ENCODE peak calls at places on chromosomes 1 and 21, in six cellular contexts. P, E, I, W, H and N are unnamed samples. For H3K4me1, the result is how much of the 10 kb centered on the place peaks cover.

GRCh38 chr1:20279507-20279906 is 11.2 kb upstream of the VWA5B1 start:
- DNase-seq in P (no peak), E (no peak), I (no peak), W (no peak), H (no peak), N (no peak)

GRCh38 chr1:163885510-163885909 is 563.8 kb downstream of the NUF2 start:
- DNase-seq in P (no peak), E (no peak), I (no peak), W (no peak), H (no peak), N (no peak)

GRCh38 chr1:236150291-236150940 is 8.1 kb downstream of the GPR137B start:
- DNase-seq in P (no peak), E (no peak), I (no peak), W (no peak), H (no peak), N (no peak)

GRCh38 chr1:163980391-163980790 is 578.6 kb upstream of the PBX1 start:
- DNase-seq in P (no peak), E (no peak), I (no peak), W (no peak), H (no peak), N (no peak)

GRCh38 chr1:218347713-218348627 is 2.8 kb downstream of the TGFB2 start:
- DNase-seq in P (no peak), E (no peak), I (no peak), W (no peak), H (no peak), N (no peak)

GRCh38 chr21:18138507-18138906 is 106.1 kb upstream of the CHODL start:
- DNase-seq in P (no peak), E (no peak), I (no peak), W (no peak), H (no peak), N (no peak)

GRCh38 chr1:179923044-179923443 is 31.6 kb upstream of the CEP350 start:
- DNase-seq in P (no peak), E (no peak), I (no peak), W (no peak), H (no peak), N (no peak)

GRCh38 chr1:29624320-29624719 is 388.0 kb downstream of the PTPRU start:
- DNase-seq in P (no peak), E (no peak), I (no peak), W (no peak), H (no peak), N (no peak)

GRCh38 chr21:42581676-42582371 is 68.2 kb downstream of the SLC37A1 start:
- DNase-seq in P (no peak), E (no peak), I (no peak), W (no peak), H (no peak), N (no peak)

GRCh38 chr1:60149254-60149653 is 75.7 kb upstream of the C1orf87 start:
- DNase-seq in P (no peak), E (no peak), I (no peak), W (peak), H (no peak), N (no peak)

GRCh38 chr1:226557424-226557823 is 8.9 kb downstream of the STUM start:
- DNase-seq in P (no peak), E (no peak), I (no peak), W (no peak), H (no peak), N (no peak)

GRCh38 chr1:239987103-239987745 is 104.5 kb upstream of the FMN2 start:
- DNase-seq in P (peak), E (no peak), I (peak), W (no peak), H (peak), N (no peak)

GRCh38 chr1:153357853-153358690 is at the start of gene S100A9:
- DNase-seq in P (no peak), E (no peak), I (no peak), W (no peak), H (no peak), N (no peak)

GRCh38 chr1:192159769-192160168 is 1.5 kb downstream of the RGS18 start:
- DNase-seq in P (no peak), E (no peak), I (no peak), W (no peak), H (no peak), N (no peak)

GRCh38 chr1:2213576-2214505 is 14.3 kb upstream of the SKI start:
- DNase-seq in P (no peak), E (no peak), I (no peak), W (no peak), H (no peak), N (no peak)

GRCh38 chr1:16251381-16251780 is 14.4 kb upstream of the CPLANE2 start:
- DNase-seq in P (no peak), E (no peak), I (no peak), W (no peak), H (no peak), N (no peak)

GRCh38 chr1:38037481-38037939 is 9.1 kb downstream of the POU3F1 start:
- DNase-seq in P (no peak), E (no peak), I (no peak), W (peak), H (peak), N (no peak)

GRCh38 chr21:25752389-25752788 is 17.6 kb downstream of the GABPA start:
- DNase-seq in P (no peak), E (no peak), I (no peak), W (no peak), H (no peak), N (no peak)

GRCh38 chr1:234231061-234231892 is 142.0 kb upstream of the COA6 start:
- DNase-seq in P (no peak), E (no peak), I (no peak), W (no peak), H (peak), N (no peak)

GRCh38 chr1:15299811-15300210 is 52.8 kb downstream of the FHAD1 start:
- DNase-seq in P (no peak), E (no peak), I (no peak), W (no peak), H (no peak), N (no peak)

GRCh38 chr1:19425643-19426245 is 59.6 kb downstream of the CAPZB start:
- DNase-seq in P (no peak), E (no peak), I (peak), W (no peak), H (no peak), N (no peak)

GRCh38 chr1:43493661-43494450 is 36.8 kb upstream of the PTPRF start:
- DNase-seq in P (no peak), E (no peak), I (peak), W (no peak), H (no peak), N (no peak)

GRCh38 chr1:53367503-53368313 is 39.8 kb upstream of the LRP8 start:
- DNase-seq in P (no peak), E (peak), I (no peak), W (peak), H (peak), N (no peak)

GRCh38 chr1:36400825-36401601 is 3.3 kb upstream of the LSM10 start:
- DNase-seq in P (peak), E (no peak), I (peak), W (no peak), H (peak), N (no peak)

GRCh38 chr1:203378529-203379271 is 27.8 kb upstream of the FMOD start:
- DNase-seq in P (no peak), E (no peak), I (no peak), W (no peak), H (no peak), N (no peak)

GRCh38 chr1:85583355-85584263 is 3.0 kb downstream of the CCN1 start:
- DNase-seq in P (no peak), E (no peak), I (no peak), W (no peak), H (no peak), N (peak)

GRCh38 chr1:30847358-30847972 is 61.1 kb downstream of the SDC3 start:
- DNase-seq in P (no peak), E (no peak), I (peak), W (no peak), H (peak), N (no peak)

GRCh38 chr1:224498574-224499170 is 64.1 kb upstream of the WDR26 start:
- DNase-seq in P (no peak), E (no peak), I (no peak), W (no peak), H (no peak), N (peak)

GRCh38 chr21:45290948-45291612 is 3.4 kb upstream of the POFUT2 start:
- DNase-seq in P (no peak), E (no peak), I (no peak), W (peak), H (no peak), N (no peak)

GRCh38 chr1:51498924-51499323 is 20.1 kb downstream of the EPS15 start:
- DNase-seq in P (no peak), E (no peak), I (no peak), W (no peak), H (no peak), N (no peak)
- TF ChIP-seq REST in P (no peak), E (no peak), I (no peak), W (no peak), H (no peak), N (no peak)

GRCh38 chr1:156293895-156294294 is 1.6 kb downstream of the GLMP start:
- DNase-seq in P (no peak), E (no peak), I (no peak), W (no peak), H (no peak), N (no peak)

GRCh38 chr1:156293098-156293434 is 2.4 kb downstream of the GLMP start:
- DNase-seq in P (no peak), E (no peak), I (no peak), W (no peak), H (no peak), N (no peak)

GRCh38 chr1:156298852-156299357 is at the start of gene VHLL:
- DNase-seq in P (no peak), E (no peak), I (no peak), W (no peak), H (no peak), N (no peak)

GRCh38 chr1:156291226-156292061 is 4.0 kb downstream of the GLMP start:
- DNase-seq in P (no peak), E (no peak), I (peak), W (peak), H (peak), N (peak)

GRCh38 chr1:156295391-156295947 is at the start of gene GLMP:
- DNase-seq in P (peak), E (no peak), I (peak), W (peak), H (peak), N (no peak)
- TF ChIP-seq SIN3A in P (peak), E (peak), I (peak), W (peak), H (peak), N (peak)

GRCh38 chr1:154419620-154420020 is 14.5 kb downstream of the IL6R start:
- DNase-seq in P (no peak), E (no peak), I (peak), W (no peak), H (no peak), N (no peak)
- H3K4me1 ChIP-seq in P (half or more), E (under half), I (half or more), W (under half), H (under half), N (half or more)

DNA sequence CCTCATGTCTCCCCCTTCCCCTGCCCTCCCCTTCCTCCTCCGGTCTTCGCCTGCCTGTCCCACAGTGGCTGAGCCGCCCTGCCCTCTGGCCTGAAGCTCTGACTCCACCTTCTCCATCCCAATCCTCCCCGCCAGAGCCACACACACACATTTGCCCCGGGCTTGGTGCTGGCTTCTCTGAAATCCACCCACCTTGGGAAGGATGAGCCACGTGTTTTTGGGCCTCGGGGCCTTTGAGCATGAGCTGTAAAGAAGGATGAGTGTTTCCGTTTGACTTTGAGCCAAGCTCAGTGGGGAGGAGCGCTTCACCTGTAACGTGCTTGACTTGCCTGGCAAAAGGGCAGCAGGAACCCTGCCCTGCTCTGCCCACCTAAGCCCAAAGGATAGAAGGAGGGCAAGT is 295.1 kb downstream of the SIPA1L2 start:
- DNase-seq in P (no peak), E (no peak), I (no peak), W (no peak), H (no peak), N (no peak)
- TF ChIP-seq REST in P (no peak), E (no peak), I (no peak), W (no peak), H (no peak), N (no peak)

GRCh38 chr21:37101384-37101783 is 28.3 kb downstream of the TTC3 start:
- DNase-seq in P (no peak), E (no peak), I (no peak), W (no peak), H (no peak), N (no peak)
- TF ChIP-seq SIN3A in P (no peak), E (no peak), I (no peak), W (no peak), H (no peak), N (no peak)

GRCh38 chr1:155127105-155127671 is 488 bp upstream of the EFNA1 start:
- DNase-seq in P (no peak), E (no peak), I (peak), W (peak), H (peak), N (no peak)
- H3K4me1 ChIP-seq in P (half or more), E (under half), I (under half), W (under half), H (under half), N (half or more)

GRCh38 chr1:27515626-27516025 is 25.7 kb upstream of the WASF2 start:
- DNase-seq in P (no peak), E (no peak), I (no peak), W (no peak), H (no peak), N (no peak)

GRCh38 chr1:27519341-27520258 is 29.6 kb upstream of the WASF2 start:
- DNase-seq in P (no peak), E (no peak), I (no peak), W (peak), H (no peak), N (no peak)

GRCh38 chr1:27518808-27519207 is 28.8 kb upstream of the WASF2 start:
- DNase-seq in P (no peak), E (no peak), I (no peak), W (no peak), H (no peak), N (no peak)

GRCh38 chr1:27517305-27517704 is 27.3 kb upstream of the WASF2 start:
- DNase-seq in P (no peak), E (no peak), I (no peak), W (no peak), H (no peak), N (no peak)

DNA sequence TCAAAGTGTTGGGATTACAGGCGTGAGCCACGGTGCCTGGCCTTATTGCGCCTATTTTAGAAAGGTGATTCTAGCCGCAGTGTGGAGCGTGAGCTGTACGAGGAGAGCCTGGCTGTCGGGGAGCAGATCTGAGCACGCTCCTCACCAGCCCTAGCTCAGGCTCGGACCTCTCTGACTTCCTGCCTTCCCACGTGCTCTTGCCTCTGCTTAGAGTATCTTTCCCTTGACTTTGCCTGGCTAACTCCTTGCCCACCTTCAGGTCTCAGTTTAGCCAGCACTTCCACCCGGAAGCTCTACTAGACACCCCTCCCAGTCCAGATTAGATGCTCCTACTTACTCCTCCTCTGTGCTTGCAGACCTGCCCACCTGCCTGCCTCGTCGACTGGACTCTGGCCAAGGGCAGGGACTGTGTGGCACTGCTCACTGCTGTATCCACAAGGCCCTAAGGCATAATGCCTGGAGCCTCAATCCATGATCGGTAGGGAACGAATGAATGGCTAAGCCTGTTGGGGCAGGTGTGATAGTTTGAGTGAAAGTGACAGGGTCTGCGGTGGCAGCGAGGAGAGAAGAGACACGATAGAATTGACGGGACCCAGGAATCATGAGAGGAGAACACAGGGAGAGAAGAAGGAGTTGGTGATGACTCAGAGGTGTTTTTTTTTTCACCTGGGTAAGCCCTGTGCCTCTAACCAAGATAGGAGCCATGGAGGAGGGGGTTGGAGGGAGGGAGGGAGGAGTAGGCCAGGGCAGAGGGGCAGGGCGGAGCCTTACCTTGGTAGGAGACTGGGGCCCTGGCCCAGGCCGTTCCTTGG is 28.1 kb upstream of the WASF2 start:
- DNase-seq in P (no peak), E (no peak), I (no peak), W (no peak), H (peak), N (no peak)
- TF ChIP-seq REST in P (no peak), E (no peak), I (no peak), W (no peak), H (no peak), N (no peak)

GRCh38 chr1:160143695-160144094 is 7.7 kb upstream of the ATP1A4 start:
- DNase-seq in P (no peak), E (no peak), I (no peak), W (no peak), H (no peak), N (no peak)
- TF ChIP-seq SIN3A in P (no peak), E (no peak), I (no peak), W (no peak), H (no peak), N (no peak)